ENCODE peak calls at places on chromosomes 5 and 9, in ten cellular contexts. A, D, S, F, W, J, V, H, Q and X are unnamed samples.

GRCh38 chr9:38681747-38682227 is 38.1 kb downstream of the FAM240B start:
- DNase-seq in W (no peak), H (no peak), J (no peak), S (no peak), D (no peak), V (no peak), A (no peak), Q (no peak), F (no peak), X (no peak)

GRCh38 chr9:101350285-101350684 is 34.5 kb downstream of the BAAT start:
- DNase-seq in D (no peak), S (no peak), A (no peak), V (no peak), H (no peak), J (no peak), F (no peak), Q (no peak), W (no peak), X (no peak)

GRCh38 chr9:104287255-104287872 is 193.3 kb downstream of the SMC2 start:
- DNase-seq in V (no peak), J (no peak), A (no peak), F (no peak), H (no peak), D (no peak), Q (no peak), W (no peak), S (no peak), X (no peak)

GRCh38 chr5:65480306-65480865 is 1.3 kb downstream of the ADAMTS6 start:
- DNase-seq in H (peak), F (peak), D (peak), V (peak), J (peak), W (no peak), A (peak), Q (peak), S (peak), X (peak)

GRCh38 chr9:116693233-116693731 is 6.2 kb downstream of the TRIM32 start:
- DNase-seq in W (no peak), F (no peak), D (no peak), Q (no peak), J (no peak), A (no peak), S (no peak), V (no peak), H (no peak), X (no peak)

GRCh38 chr9:2662496-2662895 is 40.9 kb downstream of the VLDLR start:
- DNase-seq in S (no peak), A (no peak), D (no peak), F (no peak), V (no peak), Q (peak), J (no peak), H (no peak), W (no peak), X (peak)

GRCh38 chr5:3103241-3103855 is 351.9 kb upstream of the IRX2 start:
- DNase-seq in A (no peak), F (no peak), J (no peak), W (no peak), S (no peak), D (no peak), V (no peak), Q (no peak), H (peak), X (no peak)

GRCh38 chr9:18849910-18850677 is 182.9 kb downstream of the SAXO1 start:
- DNase-seq in F (no peak), J (no peak), S (no peak), A (no peak), W (no peak), D (no peak), H (no peak), V (no peak), Q (no peak), X (no peak)

GRCh38 chr9:37811906-37812476 is 11.4 kb downstream of the DCAF10 start:
- DNase-seq in V (no peak), S (no peak), W (no peak), H (no peak), A (no peak), Q (no peak), D (no peak), F (no peak), J (no peak), X (no peak)

GRCh38 chr5:137563646-137564474 is 64.7 kb upstream of the SPOCK1 start:
- DNase-seq in W (no peak), H (no peak), Q (no peak), S (no peak), A (no peak), D (no peak), V (peak), F (no peak), J (no peak), X (no peak)

GRCh38 chr5:111072949-111073682 is 1.6 kb downstream of the TSLP start:
- DNase-seq in Q (peak), D (peak), V (peak), W (peak), S (peak), H (peak), F (peak), J (peak), A (peak), X (peak)

GRCh38 chr5:154374264-154374663 is 71.5 kb upstream of the SAP30L start:
- DNase-seq in Q (no peak), A (no peak), H (no peak), J (no peak), D (no peak), W (no peak), S (no peak), F (no peak), V (no peak), X (no peak)

GRCh38 chr5:139223481-139223880 is 25.3 kb upstream of the SIL1 start:
- DNase-seq in F (no peak), A (no peak), H (no peak), D (no peak), V (no peak), J (no peak), S (no peak), W (no peak), Q (no peak), X (no peak)

GRCh38 chr5:61055434-61056006 is 106.7 kb downstream of the SMIM15 start:
- DNase-seq in S (no peak), V (no peak), Q (peak), D (peak), H (no peak), J (no peak), W (no peak), F (no peak), A (no peak), X (no peak)

GRCh38 chr9:88259041-88259440 is 120.8 kb upstream of the SPATA31C2 start:
- DNase-seq in J (no peak), D (no peak), Q (no peak), F (no peak), H (no peak), V (no peak), S (no peak), A (no peak), W (no peak), X (no peak)

GRCh38 chr9:86434039-86434726 is 80.0 kb upstream of the TUT7 start:
- DNase-seq in J (peak), D (peak), W (peak), Q (peak), H (no peak), V (no peak), F (peak), S (no peak), A (no peak), X (no peak)

GRCh38 chr5:172909931-172910502 is 49.2 kb upstream of the RPL26L1 start:
- DNase-seq in H (no peak), D (no peak), S (no peak), V (peak), W (no peak), A (no peak), J (no peak), Q (no peak), F (peak), X (no peak)

GRCh38 chr5:103475629-103476240 is 86.9 kb downstream of the NUDT12 start:
- DNase-seq in W (peak), A (no peak), D (peak), S (no peak), Q (peak), H (no peak), J (no peak), V (no peak), F (no peak), X (no peak)

GRCh38 chr5:58818515-58818914 is 235.6 kb downstream of the RAB3C start:
- DNase-seq in D (no peak), F (no peak), S (no peak), Q (no peak), V (no peak), J (no peak), W (no peak), A (no peak), H (no peak), X (no peak)

GRCh38 chr5:137735531-137736284 is at the start of gene KLHL3:
- DNase-seq in A (no peak), Q (peak), F (no peak), J (peak), W (no peak), D (peak), S (peak), H (peak), V (peak), X (peak)

GRCh38 chr9:82152181-82152580 is 163.6 kb downstream of the SPATA31D1 start:
- DNase-seq in F (no peak), W (no peak), H (no peak), Q (no peak), S (no peak), A (no peak), V (no peak), D (no peak), J (no peak), X (no peak)

GRCh38 chr5:97764700-97765099 is 581.7 kb upstream of the RIOK2 start:
- DNase-seq in J (no peak), D (no peak), W (no peak), S (no peak), Q (no peak), A (peak), F (no peak), H (no peak), V (no peak), X (no peak)

GRCh38 chr5:67672633-67673032 is 476.0 kb upstream of the CD180 start:
- DNase-seq in F (no peak), V (no peak), D (no peak), W (no peak), H (no peak), J (no peak), Q (no peak), A (no peak), S (no peak), X (no peak)

GRCh38 chr5:148776780-148777179 is 49.6 kb upstream of the ADRB2 start:
- DNase-seq in Q (no peak), S (no peak), V (no peak), H (no peak), W (peak), J (no peak), D (no peak), F (no peak), A (peak), X (no peak)

GRCh38 chr5:61139094-61139873 is 23.0 kb downstream of the SMIM15 start:
- DNase-seq in A (no peak), H (no peak), D (no peak), W (no peak), Q (peak), F (no peak), V (no peak), J (no peak), S (no peak), X (no peak)

GRCh38 chr9:1837453-1838084 is 177.6 kb upstream of the SMARCA2 start:
- DNase-seq in F (no peak), Q (peak), S (no peak), H (no peak), J (no peak), W (no peak), D (peak), A (no peak), V (no peak), X (peak)

GRCh38 chr5:73374520-73375235 is 73.9 kb downstream of the FOXD1 start:
- DNase-seq in S (no peak), Q (no peak), V (no peak), D (no peak), A (no peak), W (no peak), H (no peak), J (no peak), F (no peak), X (no peak)

GRCh38 chr5:9118852-9119251 is 427.0 kb downstream of the SEMA5A start:
- DNase-seq in F (no peak), A (no peak), H (no peak), W (no peak), S (no peak), J (no peak), V (no peak), D (no peak), Q (peak), X (no peak)

GRCh38 chr5:62134811-62135210 is 171.2 kb upstream of the KIF2A start:
- DNase-seq in V (no peak), H (no peak), F (no peak), S (no peak), Q (no peak), A (no peak), D (no peak), W (no peak), J (no peak), X (no peak)

GRCh38 chr9:1875921-1876448 is 139.2 kb upstream of the SMARCA2 start:
- DNase-seq in S (no peak), V (no peak), J (no peak), D (peak), F (no peak), Q (no peak), H (no peak), A (no peak), W (no peak), X (no peak)

GRCh38 chr5:15241216-15241821 is 258.7 kb upstream of the FBXL7 start:
- DNase-seq in S (no peak), V (no peak), D (no peak), J (no peak), A (no peak), F (no peak), W (no peak), H (no peak), Q (no peak), X (no peak)

GRCh38 chr9:82996931-82997330 is 66.0 kb downstream of the RASEF start:
- DNase-seq in V (no peak), H (no peak), S (no peak), J (no peak), D (no peak), W (no peak), Q (no peak), F (no peak), A (no peak), X (no peak)

GRCh38 chr5:98827862-98828261 is 54.4 kb downstream of the RGMB start:
- DNase-seq in V (no peak), D (no peak), S (no peak), J (no peak), H (no peak), F (no peak), W (no peak), A (no peak), Q (no peak), X (no peak)

GRCh38 chr5:153562189-153562588 is 71.7 kb downstream of the GRIA1 start:
- DNase-seq in D (no peak), H (no peak), V (no peak), S (no peak), W (no peak), Q (no peak), F (no peak), J (no peak), A (peak), X (no peak)

GRCh38 chr5:149826574-149826973 is 96.5 kb downstream of the PPARGC1B start:
- DNase-seq in H (no peak), W (no peak), A (no peak), V (peak), S (no peak), D (no peak), J (no peak), Q (no peak), F (peak), X (no peak)
- H3K27ac ChIP-seq in H (no peak), W (no peak), A (no peak), V (peak), S (no peak), D (no peak), J (no peak), Q (no peak), F (peak), X (no peak)

GRCh38 chr5:69206528-69207190 is 17.3 kb downstream of the CENPH start:
- DNase-seq in A (no peak), D (no peak), F (no peak), W (peak), S (no peak), Q (no peak), H (no peak), V (no peak), J (no peak), X (no peak)
- H3K27ac ChIP-seq in A (no peak), D (no peak), F (no peak), W (peak), S (no peak), Q (no peak), H (no peak), V (no peak), J (no peak), X (no peak)

GRCh38 chr9:93065321-93065720 is 6.8 kb downstream of the SUSD3 start:
- DNase-seq in V (no peak), F (no peak), H (no peak), S (no peak), D (no peak), J (no peak), Q (no peak), W (no peak), A (no peak), X (no peak)
- H3K27ac ChIP-seq in V (no peak), F (no peak), H (no peak), S (peak), D (no peak), J (no peak), Q (no peak), W (no peak), A (no peak), X (no peak)

DNA sequence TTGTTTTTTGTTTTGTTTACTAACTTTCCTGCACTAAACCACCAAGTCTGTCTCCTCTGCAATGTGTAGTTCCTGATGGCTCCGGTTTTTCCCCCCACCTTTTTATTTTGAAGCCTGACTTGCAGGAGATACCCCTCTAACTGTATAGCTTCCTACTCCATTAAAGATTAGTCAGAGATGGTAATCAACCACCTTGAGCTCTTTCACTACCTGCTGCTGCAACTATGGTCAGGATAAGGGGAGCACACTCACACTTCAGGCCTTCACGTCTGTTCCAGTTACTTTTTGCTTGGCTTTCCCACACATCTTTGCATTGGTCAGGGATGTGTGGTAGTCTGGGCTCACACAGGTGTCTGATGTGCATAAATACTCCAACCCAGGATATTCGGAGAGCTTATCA is 63.4 kb downstream of the NR6A1 start:
- DNase-seq in A (no peak), V (no peak), F (no peak), D (no peak), W (no peak), S (no peak), J (no peak), H (no peak), Q (no peak), X (no peak)
- H3K27ac ChIP-seq in A (no peak), V (no peak), F (no peak), D (no peak), W (no peak), S (no peak), J (no peak), H (no peak), Q (peak), X (no peak)

DNA sequence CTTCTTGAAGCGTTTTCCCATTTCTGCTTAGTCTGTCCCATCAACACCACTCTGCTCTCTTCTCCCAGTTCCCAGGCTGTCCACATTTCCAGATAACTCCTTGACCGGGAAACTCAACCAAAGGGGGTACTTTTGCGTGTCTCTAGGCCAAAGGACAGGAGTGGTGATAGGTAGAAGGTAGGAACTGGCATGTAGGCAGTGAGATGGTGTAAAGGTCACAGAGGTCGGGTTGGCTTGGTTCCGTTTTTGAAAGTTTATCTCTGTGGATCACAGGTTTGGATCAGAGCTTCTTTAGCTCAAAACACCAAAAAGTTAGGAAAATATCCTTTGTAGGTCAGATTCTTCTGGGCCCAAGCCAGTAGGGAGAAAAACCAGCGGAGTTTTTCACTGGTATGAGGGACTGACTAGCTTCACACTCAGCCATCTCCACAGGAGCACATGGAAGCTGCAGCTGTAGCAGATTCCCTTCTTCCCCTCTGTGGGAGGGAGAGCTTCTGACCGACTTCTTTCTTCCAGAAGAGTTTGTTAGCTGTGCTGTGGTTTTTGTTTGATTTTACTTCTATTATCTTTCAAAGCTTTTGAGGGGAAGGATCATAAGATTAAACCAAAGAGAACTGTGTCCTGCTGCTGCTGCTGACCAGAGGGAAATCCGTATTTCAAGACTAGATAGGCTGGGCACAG is 98.4 kb upstream of the DMRT1 start:
- DNase-seq in V (no peak), J (no peak), Q (no peak), F (peak), D (no peak), A (no peak), W (no peak), H (no peak), S (no peak), X (no peak)
- H3K27ac ChIP-seq in V (peak), J (peak), Q (no peak), F (peak), D (no peak), A (no peak), W (no peak), H (no peak), S (no peak), X (no peak)

DNA sequence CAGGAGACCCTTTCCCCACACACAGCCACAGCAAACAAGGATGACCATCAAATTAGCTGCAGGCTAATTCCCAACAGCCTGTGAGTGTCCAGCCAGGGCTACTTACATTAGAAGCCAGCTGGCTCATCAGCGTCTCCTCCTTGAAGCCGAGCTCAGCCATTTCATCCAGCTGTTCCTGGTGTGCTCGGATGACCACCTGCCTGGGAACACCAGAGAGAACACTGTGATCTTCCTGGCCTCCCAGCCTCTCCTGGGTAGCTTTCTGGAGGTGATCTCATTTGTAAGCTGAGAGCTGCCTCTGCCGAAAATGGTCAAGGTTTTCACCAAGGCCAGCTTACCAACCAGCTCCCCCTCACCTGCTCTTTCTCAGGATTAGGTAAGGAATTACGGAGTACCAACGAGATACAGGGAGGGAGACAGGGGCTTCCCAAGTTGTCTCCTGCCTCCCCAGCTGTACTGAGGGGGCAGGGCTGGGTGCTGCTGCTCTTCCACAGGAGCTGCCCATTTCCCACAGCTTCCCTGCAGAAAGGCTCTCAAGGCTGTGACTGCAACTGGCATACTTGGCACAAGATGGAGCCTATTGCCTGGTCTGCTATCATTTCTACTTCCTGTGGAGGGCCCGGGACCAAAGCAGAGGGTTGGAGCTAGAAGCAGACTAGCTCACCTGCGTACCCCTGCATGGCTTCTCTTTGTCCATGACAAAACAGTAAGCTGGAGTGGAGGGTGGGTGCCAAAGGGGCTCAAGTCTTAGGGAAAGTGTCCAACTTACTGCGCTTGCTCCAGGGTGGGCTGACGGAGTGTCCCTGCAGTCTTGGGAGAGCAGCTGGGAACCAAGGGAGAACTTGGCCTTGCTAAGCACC is 73.9 kb downstream of the KIF24 start:
- DNase-seq in W (no peak), D (no peak), Q (no peak), F (peak), J (no peak), H (no peak), S (no peak), V (no peak), A (no peak), X (peak)
- H3K27ac ChIP-seq in W (no peak), D (no peak), Q (no peak), F (peak), J (peak), H (no peak), S (no peak), V (peak), A (peak), X (peak)